ENCODE peak calls at places on chromosomes 3 and 15, in four cellular contexts. C is activated CD8-positive, alpha-beta memory T cell treated with anti-CD3 and anti-CD28 coated beads, Interleukin-2, amount 50 U/mL, for 48 hours; T is neural crest cell; X is AML-193. F is an unnamed sample.

GRCh38 chr3:16058511-16058910 is 116.0 kb upstream of the GALNT15 start:
- DNase-seq in C (no peak), T (no peak), X (no peak), F (no peak)

GRCh38 chr3:107938128-107938527 is 152.7 kb downstream of the CD47 start:
- DNase-seq in C (no peak), T (no peak), X (peak; percentile 10), F (peak; percentile 39)

GRCh38 chr3:12379640-12380407 is 91.0 kb downstream of the PPARG start:
- DNase-seq in C (no peak), T (no peak), X (no peak), F (no peak)

GRCh38 chr15:39140060-39140604 is 440.7 kb upstream of the THBS1 start:
- DNase-seq in C (no peak), T (no peak), X (no peak), F (peak; percentile 93)

GRCh38 chr15:32651229-32651837 is 9.8 kb downstream of the SCG5 start:
- DNase-seq in C (peak; percentile 66), T (peak; percentile 48), X (peak; percentile 70), F (peak; percentile 81)

GRCh38 chr3:88041005-88041404 is 17.8 kb downstream of the CGGBP1 start:
- DNase-seq in C (no peak), T (no peak), X (no peak), F (no peak)

GRCh38 chr3:23811117-23811487 is 5.3 kb downstream of the UBE2E1 start:
- DNase-seq in C (no peak), T (no peak), X (no peak), F (no peak)

GRCh38 chr3:27485853-27486252 is 1.7 kb upstream of the SLC4A7 start:
- DNase-seq in C (no peak), T (no peak), X (no peak), F (no peak)

GRCh38 chr3:118818386-118818785 is 216.3 kb downstream of the IGSF11 start:
- DNase-seq in C (no peak), T (no peak), X (no peak), F (peak; percentile 3)

GRCh38 chr3:41129731-41130130 is 69.6 kb upstream of the CTNNB1 start:
- DNase-seq in C (no peak), T (no peak), X (no peak), F (no peak)

GRCh38 chr15:42198516-42198915 is 9.6 kb downstream of the VPS39 start:
- DNase-seq in C (no peak), T (no peak), X (no peak), F (no peak)

GRCh38 chr3:188202358-188203138 is 48.6 kb downstream of the LPP start:
- DNase-seq in C (no peak), T (no peak), X (no peak), F (no peak)

GRCh38 chr3:17945799-17946381 is 203.5 kb upstream of the TBC1D5 start:
- DNase-seq in C (no peak), T (no peak), X (no peak), F (peak; percentile 38)

GRCh38 chr3:47496892-47497291 is 16.6 kb downstream of the ELP6 start:
- DNase-seq in C (no peak), T (no peak), X (no peak), F (no peak)

GRCh38 chr3:16828815-16829214 is 55.9 kb upstream of the PLCL2 start:
- DNase-seq in C (no peak), T (no peak), X (peak; percentile 68), F (peak; percentile 40)

GRCh38 chr3:134362221-134362620 is 12.0 kb downstream of the AMOTL2 start:
- DNase-seq in C (peak; percentile 33), T (no peak), X (no peak), F (no peak)

GRCh38 chr15:77627067-77627466 is 5.6 kb downstream of the LINGO1 start:
- DNase-seq in C (no peak), T (no peak), X (no peak), F (no peak)

GRCh38 chr15:49506341-49506740 is 83.3 kb downstream of the FGF7 start:
- DNase-seq in C (no peak), T (no peak), X (no peak), F (no peak)

GRCh38 chr15:58369261-58369699 is 62.5 kb upstream of the LIPC start:
- DNase-seq in C (no peak), T (no peak), X (no peak), F (peak; percentile 53)

GRCh38 chr3:194760740-194761139 is 75.1 kb downstream of the FAM43A start:
- DNase-seq in C (no peak), T (no peak), X (peak; percentile 52), F (no peak)

GRCh38 chr3:42010530-42010929 is 48.6 kb upstream of the ULK4 start:
- DNase-seq in C (no peak), T (no peak), X (no peak), F (peak; percentile 71)

GRCh38 chr3:142844339-142844977 is 44.4 kb downstream of the PCOLCE2 start:
- DNase-seq in C (no peak), T (no peak), X (peak; percentile 19), F (peak; percentile 20)

GRCh38 chr3:154885016-154885415 is 195.1 kb upstream of the MME start:
- DNase-seq in C (no peak), T (no peak), X (no peak), F (no peak)

GRCh38 chr3:144237351-144237750 is 265.7 kb downstream of the DIPK2A start:
- DNase-seq in C (no peak), T (no peak), X (no peak), F (peak; percentile 67)

GRCh38 chr3:192060160-192060783 is 599.3 kb downstream of the PYDC2 start:
- DNase-seq in C (no peak), T (no peak), X (no peak), F (no peak)

GRCh38 chr15:56736881-56737707 is 3.8 kb upstream of the ZNF280D start:
- DNase-seq in C (no peak), T (no peak), X (no peak), F (no peak)

GRCh38 chr3:49701388-49702077 is 12.2 kb downstream of the RNF123 start:
- DNase-seq in C (no peak), T (no peak), X (peak; percentile 20), F (no peak)

F was measured in myocyte.